ENCODE peak calls at places on chromosomes 6 and 20, in ten cellular contexts. One of them, this sample, is unnamed. For H3K4me1, the result is how much of the 10 kb centered on the place peaks cover.

GRCh38 chr6:25312034-25312620 is 33.0 kb downstream of the CARMIL1 start:
- DNase-seq in suprapubic skin: no peak
- DNase-seq in ovary: no peak
- DNase-seq in lower lobe of right lung: no peak
- DNase-seq in CD4-positive, CD25-positive, alpha-beta regulatory T cell: no peak
- DNase-seq in HCT116: no peak
- DNase-seq in RWPE2: no peak
- DNase-seq in tibial artery: no peak
- DNase-seq in mammary epithelial cell: peak
- DNase-seq in uterus: no peak
- DNase-seq in this sample: no peak

GRCh38 chr6:1313364-1313754 is 1.5 kb downstream of the FOXQ1 start:
- DNase-seq in RWPE2: no peak
- DNase-seq in lower lobe of right lung: no peak
- DNase-seq in ovary: no peak
- DNase-seq in mammary epithelial cell: no peak
- DNase-seq in HCT116: no peak
- DNase-seq in CD4-positive, CD25-positive, alpha-beta regulatory T cell: no peak
- DNase-seq in uterus: no peak
- DNase-seq in tibial artery: no peak
- DNase-seq in suprapubic skin: no peak
- DNase-seq in this sample: no peak

GRCh38 chr6:108526739-108527174 is 34.0 kb upstream of the FOXO3 start:
- DNase-seq in HCT116: no peak
- DNase-seq in RWPE2: no peak
- DNase-seq in tibial artery: no peak
- DNase-seq in suprapubic skin: no peak
- DNase-seq in mammary epithelial cell: peak
- DNase-seq in ovary: no peak
- DNase-seq in CD4-positive, CD25-positive, alpha-beta regulatory T cell: no peak
- DNase-seq in lower lobe of right lung: no peak
- DNase-seq in uterus: no peak
- DNase-seq in this sample: no peak

GRCh38 chr6:85124472-85125428 is 325.1 kb upstream of the NT5E start:
- DNase-seq in CD4-positive, CD25-positive, alpha-beta regulatory T cell: no peak
- DNase-seq in lower lobe of right lung: no peak
- DNase-seq in ovary: no peak
- DNase-seq in RWPE2: no peak
- DNase-seq in tibial artery: no peak
- DNase-seq in suprapubic skin: no peak
- DNase-seq in mammary epithelial cell: no peak
- DNase-seq in HCT116: peak
- DNase-seq in uterus: no peak
- DNase-seq in this sample: no peak

GRCh38 chr6:129402244-129402643 is 307.7 kb downstream of the ARHGAP18 start:
- DNase-seq in ovary: no peak
- DNase-seq in suprapubic skin: no peak
- DNase-seq in uterus: no peak
- DNase-seq in lower lobe of right lung: no peak
- DNase-seq in tibial artery: no peak
- DNase-seq in mammary epithelial cell: no peak
- DNase-seq in HCT116: no peak
- DNase-seq in RWPE2: no peak
- DNase-seq in CD4-positive, CD25-positive, alpha-beta regulatory T cell: no peak
- DNase-seq in this sample: no peak

GRCh38 chr6:125104425-125104824 is 49.1 kb upstream of the TPD52L1 start:
- DNase-seq in CD4-positive, CD25-positive, alpha-beta regulatory T cell: no peak
- DNase-seq in lower lobe of right lung: no peak
- DNase-seq in tibial artery: no peak
- DNase-seq in HCT116: no peak
- DNase-seq in uterus: no peak
- DNase-seq in suprapubic skin: no peak
- DNase-seq in RWPE2: no peak
- DNase-seq in mammary epithelial cell: peak
- DNase-seq in ovary: no peak
- DNase-seq in this sample: no peak

GRCh38 chr6:69337301-69337700 is 459.5 kb downstream of the LMBRD1 start:
- DNase-seq in CD4-positive, CD25-positive, alpha-beta regulatory T cell: no peak
- DNase-seq in uterus: no peak
- DNase-seq in suprapubic skin: no peak
- DNase-seq in ovary: no peak
- DNase-seq in RWPE2: no peak
- DNase-seq in mammary epithelial cell: no peak
- DNase-seq in lower lobe of right lung: no peak
- DNase-seq in tibial artery: no peak
- DNase-seq in HCT116: no peak
- DNase-seq in this sample: no peak

GRCh38 chr6:4848382-4849068 is 72.3 kb downstream of the CDYL start:
- DNase-seq in RWPE2: no peak
- DNase-seq in HCT116: no peak
- DNase-seq in CD4-positive, CD25-positive, alpha-beta regulatory T cell: no peak
- DNase-seq in tibial artery: no peak
- DNase-seq in uterus: no peak
- DNase-seq in ovary: no peak
- DNase-seq in suprapubic skin: no peak
- DNase-seq in lower lobe of right lung: no peak
- DNase-seq in mammary epithelial cell: no peak
- DNase-seq in this sample: no peak

GRCh38 chr20:10877345-10877744 is 203.5 kb upstream of the JAG1 start:
- DNase-seq in tibial artery: peak
- DNase-seq in RWPE2: no peak
- DNase-seq in ovary: no peak
- DNase-seq in suprapubic skin: peak
- DNase-seq in HCT116: no peak
- DNase-seq in CD4-positive, CD25-positive, alpha-beta regulatory T cell: no peak
- DNase-seq in lower lobe of right lung: no peak
- DNase-seq in mammary epithelial cell: no peak
- DNase-seq in uterus: no peak
- DNase-seq in this sample: no peak

GRCh38 chr6:169646906-169647567 is 54.8 kb downstream of the WDR27 start:
- DNase-seq in mammary epithelial cell: no peak
- DNase-seq in RWPE2: no peak
- DNase-seq in tibial artery: no peak
- DNase-seq in lower lobe of right lung: peak
- DNase-seq in suprapubic skin: no peak
- DNase-seq in uterus: no peak
- DNase-seq in ovary: no peak
- DNase-seq in HCT116: no peak
- DNase-seq in CD4-positive, CD25-positive, alpha-beta regulatory T cell: no peak
- DNase-seq in this sample: no peak

GRCh38 chr6:160992323-160993314 is 1.1 kb downstream of the MAP3K4 start:
- DNase-seq in HCT116: peak
- DNase-seq in lower lobe of right lung: no peak
- DNase-seq in tibial artery: no peak
- DNase-seq in suprapubic skin: no peak
- DNase-seq in ovary: peak
- DNase-seq in CD4-positive, CD25-positive, alpha-beta regulatory T cell: no peak
- DNase-seq in RWPE2: no peak
- DNase-seq in uterus: peak
- DNase-seq in mammary epithelial cell: peak
- DNase-seq in this sample: no peak

GRCh38 chr6:135535989-135536414 is 38.5 kb upstream of the AHI1 start:
- DNase-seq in tibial artery: no peak
- DNase-seq in ovary: no peak
- DNase-seq in RWPE2: no peak
- DNase-seq in lower lobe of right lung: no peak
- DNase-seq in mammary epithelial cell: peak
- DNase-seq in HCT116: peak
- DNase-seq in uterus: no peak
- DNase-seq in CD4-positive, CD25-positive, alpha-beta regulatory T cell: no peak
- DNase-seq in suprapubic skin: no peak
- DNase-seq in this sample: no peak

GRCh38 chr6:154277578-154278128 is 79.0 kb downstream of the IPCEF1 start:
- DNase-seq in HCT116: no peak
- DNase-seq in tibial artery: no peak
- DNase-seq in CD4-positive, CD25-positive, alpha-beta regulatory T cell: no peak
- DNase-seq in mammary epithelial cell: no peak
- DNase-seq in ovary: no peak
- DNase-seq in suprapubic skin: no peak
- DNase-seq in RWPE2: no peak
- DNase-seq in uterus: no peak
- DNase-seq in lower lobe of right lung: no peak
- DNase-seq in this sample: no peak

GRCh38 chr6:12238191-12238590 is 52.0 kb upstream of the EDN1 start:
- DNase-seq in CD4-positive, CD25-positive, alpha-beta regulatory T cell: no peak
- DNase-seq in uterus: no peak
- DNase-seq in ovary: no peak
- DNase-seq in lower lobe of right lung: no peak
- DNase-seq in suprapubic skin: no peak
- DNase-seq in HCT116: no peak
- DNase-seq in mammary epithelial cell: no peak
- DNase-seq in tibial artery: no peak
- DNase-seq in RWPE2: no peak
- DNase-seq in this sample: no peak

GRCh38 chr20:58718121-58718563 is 25.5 kb downstream of the NPEPL1 start:
- DNase-seq in lower lobe of right lung: no peak
- DNase-seq in HCT116: no peak
- DNase-seq in RWPE2: peak
- DNase-seq in tibial artery: peak
- DNase-seq in suprapubic skin: no peak
- DNase-seq in ovary: peak
- DNase-seq in uterus: no peak
- DNase-seq in mammary epithelial cell: no peak
- DNase-seq in CD4-positive, CD25-positive, alpha-beta regulatory T cell: no peak
- DNase-seq in this sample: no peak

GRCh38 chr6:71103150-71103549 is 146.3 kb upstream of the B3GAT2 start:
- DNase-seq in RWPE2: no peak
- DNase-seq in uterus: no peak
- DNase-seq in suprapubic skin: no peak
- DNase-seq in HCT116: no peak
- DNase-seq in mammary epithelial cell: no peak
- DNase-seq in lower lobe of right lung: no peak
- DNase-seq in tibial artery: no peak
- DNase-seq in CD4-positive, CD25-positive, alpha-beta regulatory T cell: no peak
- DNase-seq in ovary: no peak
- DNase-seq in this sample: no peak

DNA sequence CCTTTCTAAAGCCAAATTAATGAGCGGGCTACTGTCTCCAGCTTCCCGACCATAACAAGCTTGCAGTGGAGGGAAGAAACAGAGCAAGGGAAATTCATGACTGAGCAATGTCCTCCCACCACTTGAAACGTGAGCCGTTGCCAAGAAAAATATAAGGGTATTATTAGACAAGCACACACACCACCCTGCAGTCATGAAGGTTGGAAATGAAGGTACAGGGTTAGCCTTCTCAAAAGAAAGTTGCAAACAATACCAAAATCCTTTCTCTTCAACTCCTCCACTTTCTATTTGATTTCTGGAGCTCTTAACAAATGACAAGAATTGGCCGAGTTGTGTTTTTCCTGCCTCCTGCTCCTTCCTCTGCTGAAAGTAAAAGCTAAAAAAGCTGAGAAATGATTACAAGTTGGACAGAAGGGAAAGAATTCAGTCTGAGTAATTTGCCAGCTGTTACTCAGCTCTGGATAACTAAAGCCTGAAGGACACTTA is 151.1 kb upstream of the B3GAT2 start:
- DNase-seq in uterus: peak
- DNase-seq in mammary epithelial cell: peak
- DNase-seq in tibial artery: no peak
- DNase-seq in lower lobe of right lung: no peak
- DNase-seq in ovary: peak
- DNase-seq in suprapubic skin: no peak
- DNase-seq in RWPE2: no peak
- DNase-seq in HCT116: peak
- DNase-seq in CD4-positive, CD25-positive, alpha-beta regulatory T cell: no peak
- DNase-seq in this sample: no peak
- H3K4me3 ChIP-seq in uterus: no peak
- H3K4me3 ChIP-seq in mammary epithelial cell: no peak
- H3K4me3 ChIP-seq in tibial artery: peak
- H3K4me3 ChIP-seq in lower lobe of right lung: peak
- H3K4me3 ChIP-seq in ovary: no peak
- H3K4me3 ChIP-seq in suprapubic skin: peak
- H3K4me3 ChIP-seq in RWPE2: no peak
- H3K4me3 ChIP-seq in HCT116: no peak
- H3K4me3 ChIP-seq in CD4-positive, CD25-positive, alpha-beta regulatory T cell: no peak
- H3K4me3 ChIP-seq in this sample: no peak

GRCh38 chr6:156852147-156852857 is 75.1 kb downstream of the ARID1B start:
- DNase-seq in RWPE2: no peak
- DNase-seq in mammary epithelial cell: no peak
- DNase-seq in ovary: no peak
- DNase-seq in suprapubic skin: no peak
- DNase-seq in tibial artery: no peak
- DNase-seq in lower lobe of right lung: no peak
- DNase-seq in CD4-positive, CD25-positive, alpha-beta regulatory T cell: no peak
- DNase-seq in HCT116: no peak
- DNase-seq in uterus: no peak
- DNase-seq in this sample: no peak
- H3K4me1 ChIP-seq in RWPE2: under half
- H3K4me1 ChIP-seq in mammary epithelial cell: under half
- H3K4me1 ChIP-seq in ovary: under half
- H3K4me1 ChIP-seq in suprapubic skin: half or more
- H3K4me1 ChIP-seq in tibial artery: half or more
- H3K4me1 ChIP-seq in lower lobe of right lung: half or more
- H3K4me1 ChIP-seq in CD4-positive, CD25-positive, alpha-beta regulatory T cell: half or more
- H3K4me1 ChIP-seq in HCT116: under half
- H3K4me1 ChIP-seq in uterus: under half
- H3K4me1 ChIP-seq in this sample: under half

GRCh38 chr20:19975436-19975799 is 41.7 kb upstream of the NAA20 start:
- DNase-seq in mammary epithelial cell: no peak
- DNase-seq in suprapubic skin: no peak
- DNase-seq in HCT116: no peak
- DNase-seq in ovary: no peak
- DNase-seq in uterus: no peak
- DNase-seq in CD4-positive, CD25-positive, alpha-beta regulatory T cell: no peak
- DNase-seq in RWPE2: no peak
- DNase-seq in lower lobe of right lung: peak
- DNase-seq in tibial artery: no peak
- DNase-seq in this sample: no peak
- H3K4me3 ChIP-seq in mammary epithelial cell: peak
- H3K4me3 ChIP-seq in suprapubic skin: peak
- H3K4me3 ChIP-seq in HCT116: no peak
- H3K4me3 ChIP-seq in ovary: peak
- H3K4me3 ChIP-seq in uterus: peak
- H3K4me3 ChIP-seq in CD4-positive, CD25-positive, alpha-beta regulatory T cell: no peak
- H3K4me3 ChIP-seq in RWPE2: peak
- H3K4me3 ChIP-seq in lower lobe of right lung: peak
- H3K4me3 ChIP-seq in tibial artery: peak
- H3K4me3 ChIP-seq in this sample: peak

DNA sequence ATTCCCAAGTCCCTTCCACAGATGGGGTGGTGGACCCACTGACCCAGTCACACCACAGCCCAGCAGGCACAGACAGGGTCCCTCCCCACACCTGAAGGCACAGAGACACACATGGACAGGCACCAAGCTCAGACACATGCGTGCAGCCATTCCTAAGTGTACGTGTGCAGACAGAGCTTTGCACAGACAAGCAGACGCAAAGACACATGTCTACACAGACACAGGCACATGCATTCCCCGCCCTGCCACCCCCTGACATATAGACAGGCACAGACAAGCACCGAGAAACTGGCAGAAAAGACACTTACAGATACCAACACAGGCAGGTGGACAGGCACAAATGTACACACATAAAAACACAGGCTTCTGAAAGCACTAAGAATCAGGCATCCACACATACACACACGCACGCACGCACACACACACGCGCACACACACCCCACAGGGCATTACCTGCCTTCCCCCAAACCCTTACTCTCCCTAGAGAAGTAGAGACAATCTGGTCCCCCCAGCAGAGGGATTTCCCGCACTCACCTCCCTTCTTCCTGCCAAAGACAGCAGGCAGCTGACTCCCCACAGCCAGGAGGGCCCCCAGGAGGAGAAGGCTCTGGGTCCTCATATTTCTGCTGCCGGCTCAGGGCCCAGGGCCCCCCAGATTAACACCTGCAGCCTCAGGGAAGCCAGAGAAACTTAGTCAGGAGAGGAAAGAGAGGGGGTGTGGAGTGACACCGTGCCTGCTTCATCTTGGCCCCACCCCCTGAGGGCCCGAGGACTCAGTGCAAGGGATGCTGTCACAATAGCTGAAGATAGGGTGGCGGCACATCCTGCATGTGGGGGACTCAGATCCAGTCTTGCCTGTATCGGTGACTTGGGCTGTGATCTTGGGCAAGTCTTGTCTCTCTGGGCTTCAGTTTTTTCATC is at the start of gene WFDC5:
- DNase-seq in tibial artery: no peak
- DNase-seq in HCT116: no peak
- DNase-seq in ovary: no peak
- DNase-seq in suprapubic skin: no peak
- DNase-seq in CD4-positive, CD25-positive, alpha-beta regulatory T cell: no peak
- DNase-seq in RWPE2: peak
- DNase-seq in lower lobe of right lung: no peak
- DNase-seq in mammary epithelial cell: peak
- DNase-seq in uterus: no peak
- DNase-seq in this sample: no peak
- H3K4me1 ChIP-seq in tibial artery: under half
- H3K4me1 ChIP-seq in HCT116: under half
- H3K4me1 ChIP-seq in ovary: under half
- H3K4me1 ChIP-seq in suprapubic skin: under half
- H3K4me1 ChIP-seq in CD4-positive, CD25-positive, alpha-beta regulatory T cell: under half
- H3K4me1 ChIP-seq in RWPE2: under half
- H3K4me1 ChIP-seq in lower lobe of right lung: under half
- H3K4me1 ChIP-seq in mammary epithelial cell: under half
- H3K4me1 ChIP-seq in uterus: under half
- H3K4me1 ChIP-seq in this sample: under half

This sample was measured in esophagus squamous epithelium.